ENCODE peak calls at places on chromosomes 13 and 19, in six cellular contexts. Q is K562, Z is keratinocyte, H is right atrium auricular region, L is heart left ventricle, T is bronchial epithelial cell. S is an unnamed sample. For H3K27me3, the result is how much of the 10 kb centered on the place peaks cover.

GRCh38 chr13:112714366-112714765 is 24.5 kb downstream of the ATP11A start:
- DNase-seq in Q (no peak), Z (no peak), H (no peak), L (peak), T (no peak), S (no peak)

GRCh38 chr13:76043882-76044281 is 407.8 kb downstream of the LMO7 start:
- DNase-seq in Q (no peak), Z (no peak), H (no peak), L (no peak), T (peak), S (no peak)

GRCh38 chr13:23579072-23579885 is 9.1 kb downstream of the TNFRSF19 start:
- DNase-seq in Q (peak), Z (no peak), H (peak), L (peak), T (peak), S (no peak)

GRCh38 chr13:53783466-53783865 is 754.9 kb downstream of the OLFM4 start:
- DNase-seq in Q (no peak), Z (no peak), H (no peak), L (no peak), T (no peak), S (no peak)

GRCh38 chr19:54094601-54095000 is 6.0 kb downstream of the OSCAR start:
- DNase-seq in Q (no peak), Z (no peak), H (no peak), L (no peak), T (no peak), S (no peak)

GRCh38 chr13:19766637-19767036 is 16.1 kb downstream of the PSPC1 start:
- DNase-seq in Q (peak), Z (no peak), H (no peak), L (no peak), T (peak), S (no peak)

GRCh38 chr13:50071399-50071798 is 56.2 kb downstream of the KCNRG start:
- DNase-seq in Q (no peak), Z (no peak), H (no peak), L (no peak), T (peak), S (no peak)

GRCh38 chr19:29367701-29368306 is 154.9 kb upstream of the UQCRFS1 start:
- DNase-seq in Q (no peak), Z (no peak), H (no peak), L (no peak), T (no peak), S (no peak)

GRCh38 chr13:109412232-109412935 is 374.0 kb downstream of the IRS2 start:
- DNase-seq in Q (peak), Z (no peak), H (no peak), L (peak), T (no peak), S (no peak)

GRCh38 chr13:77429320-77430142 is 102.6 kb upstream of the MYCBP2 start:
- DNase-seq in Q (no peak), Z (no peak), H (no peak), L (no peak), T (no peak), S (no peak)

GRCh38 chr13:42392706-42393572 is 121.0 kb downstream of the AKAP11 start:
- DNase-seq in Q (no peak), Z (no peak), H (no peak), L (no peak), T (no peak), S (no peak)

GRCh38 chr13:20222553-20222952 is 9.6 kb downstream of the GJB6 start:
- DNase-seq in Q (no peak), Z (no peak), H (no peak), L (no peak), T (no peak), S (no peak)

GRCh38 chr13:84192125-84192524 is 309.9 kb upstream of the SLITRK1 start:
- DNase-seq in Q (no peak), Z (peak), H (no peak), L (no peak), T (peak), S (peak)

GRCh38 chr19:5932593-5933262 is 18.7 kb downstream of the CAPS start:
- DNase-seq in Q (no peak), Z (no peak), H (no peak), L (no peak), T (no peak), S (no peak)

GRCh38 chr13:71240906-71241305 is 626.1 kb downstream of the DACH1 start:
- DNase-seq in Q (no peak), Z (no peak), H (no peak), L (no peak), T (peak), S (no peak)

GRCh38 chr19:42693760-42694350 is 46.4 kb downstream of the PSG3 start:
- DNase-seq in Q (peak), Z (no peak), H (no peak), L (no peak), T (peak), S (no peak)

GRCh38 chr19:47112166-47112663 is 1.4 kb downstream of the ZC3H4 start:
- DNase-seq in Q (peak), Z (peak), H (peak), L (peak), T (peak), S (no peak)

GRCh38 chr19:27971071-27971470 is 1241.9 kb downstream of the UQCRFS1 start:
- DNase-seq in Q (no peak), Z (no peak), H (no peak), L (no peak), T (peak), S (no peak)

DNA sequence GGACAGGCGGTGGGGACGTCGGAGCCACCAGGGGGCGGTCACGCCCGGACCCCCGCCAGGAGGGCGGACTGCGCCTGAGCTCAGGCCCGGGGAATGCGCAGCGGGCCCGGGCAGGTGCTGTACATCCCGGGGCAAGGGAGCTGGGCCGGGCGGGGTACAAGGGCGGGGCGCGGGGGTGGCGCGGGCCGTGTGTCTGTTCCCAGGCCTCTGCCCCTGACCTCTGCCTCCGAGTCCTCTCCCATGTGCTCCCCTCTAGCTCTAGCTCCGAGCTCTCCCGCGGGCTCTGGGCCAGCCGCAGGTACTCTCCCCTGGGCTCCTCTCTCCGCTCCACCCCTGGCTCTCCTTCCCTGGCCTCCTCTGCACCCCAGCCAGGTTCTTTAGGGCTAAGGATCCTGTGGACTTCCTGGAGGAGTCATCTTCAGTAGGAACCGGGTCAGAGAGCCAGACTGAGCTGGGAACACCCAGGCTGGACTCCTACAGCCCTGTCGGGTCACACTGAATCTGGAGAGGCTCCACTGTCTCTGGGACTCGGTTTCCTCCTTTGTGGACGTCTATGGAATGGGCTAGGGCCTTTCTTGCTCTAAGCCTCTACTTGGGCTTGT is 2.3 kb downstream of the PPP1R13L start:
- DNase-seq in Q (peak), Z (peak), H (peak), L (peak), T (peak), S (no peak)
- TF ChIP-seq CTCF in Q (peak), Z (no peak), H (peak), L (peak), T (peak), S (peak)

GRCh38 chr19:10271543-10272086 is 695 bp downstream of the ICAM1 start:
- DNase-seq in Q (no peak), Z (no peak), H (no peak), L (no peak), T (peak), S (no peak)

GRCh38 chr19:10270616-10271394 is at the start of gene ICAM1:
- DNase-seq in Q (peak), Z (no peak), H (peak), L (peak), T (peak), S (no peak)

GRCh38 chr19:10270180-10270615 is 722 bp upstream of the ICAM1 start:
- DNase-seq in Q (peak), Z (no peak), H (peak), L (peak), T (no peak), S (no peak)

GRCh38 chr19:10268077-10268476 is 2.8 kb upstream of the ICAM1 start:
- DNase-seq in Q (no peak), Z (no peak), H (no peak), L (peak), T (no peak), S (no peak)

GRCh38 chr19:10269333-10270179 is 1.4 kb upstream of the ICAM1 start:
- DNase-seq in Q (peak), Z (no peak), H (peak), L (peak), T (peak), S (no peak)
- H3K4me3 ChIP-seq in Q (peak), Z (peak), H (peak), L (peak), T (peak), S (no peak)

DNA sequence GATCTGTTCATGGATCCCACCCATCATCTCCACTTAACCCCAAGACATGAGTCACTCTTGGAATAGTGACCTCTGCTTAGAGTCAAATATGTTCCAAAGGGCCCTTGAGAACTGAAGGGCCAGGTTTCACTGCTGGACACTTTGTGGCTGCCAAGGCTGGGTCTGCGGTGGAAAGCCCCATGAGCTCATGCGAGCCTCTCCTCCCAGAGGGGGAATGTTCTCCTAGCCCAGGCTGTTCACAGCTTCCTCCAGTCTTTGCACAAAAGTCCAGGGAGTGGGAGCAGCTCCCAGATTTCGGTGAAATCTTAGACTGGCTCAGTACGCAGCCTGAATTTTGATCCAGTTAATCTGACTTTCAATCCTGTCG is 732 bp upstream of the DCLK1 start:
- DNase-seq in Q (no peak), Z (no peak), H (peak), L (peak), T (no peak), S (no peak)
- H3K27me3 ChIP-seq in Q (under half), Z (under half), H (under half), L (under half), T (under half), S (under half)

GRCh38 chr19:13153627-13154240 is 3.5 kb downstream of the IER2 start:
- DNase-seq in Q (peak), Z (no peak), H (no peak), L (no peak), T (no peak), S (no peak)
- TF ChIP-seq CTCF in Q (no peak), Z (no peak), H (no peak), L (no peak), T (no peak), S (peak)

GRCh38 chr19:36113895-36114762 is 546 bp downstream of the POLR2I start:
- DNase-seq in Q (peak), Z (no peak), H (no peak), L (no peak), T (peak), S (no peak)
- H3K4me3 ChIP-seq in Q (peak), Z (peak), H (peak), L (peak), T (peak), S (peak)

GRCh38 chr19:10911579-10912363 is 16.7 kb downstream of the YIPF2 start:
- DNase-seq in Q (no peak), Z (no peak), H (no peak), L (no peak), T (no peak), S (no peak)
- H3K27me3 ChIP-seq in Q (under half), Z (under half), H (under half), L (under half), T (under half), S (under half)

GRCh38 chr13:51584731-51585191 is 499 bp downstream of the WDFY2 start:
- DNase-seq in Q (peak), Z (no peak), H (peak), L (peak), T (peak), S (no peak)
- TF ChIP-seq CTCF in Q (no peak), Z (no peak), H (no peak), L (no peak), T (peak), S (peak)

S was measured in BJ.